ENCODE peak calls at places on chromosome 20, in five cellular contexts. One of them, this sample, is unnamed. For H3K36me3, the result is how much of the 10 kb centered on the place peaks cover.

GRCh38 chr20:3071610-3072529 is at the start of gene OXT:
- DNase-seq in bronchial epithelial cell: no peak
- DNase-seq in cardiac muscle cell: peak
- DNase-seq in vagina: no peak
- DNase-seq in neural progenitor cell: peak
- DNase-seq in this sample: no peak

GRCh38 chr20:10065154-10065833 is 30.5 kb downstream of the ANKEF1 start:
- DNase-seq in neural progenitor cell: no peak
- DNase-seq in cardiac muscle cell: no peak
- DNase-seq in bronchial epithelial cell: peak
- DNase-seq in vagina: no peak
- DNase-seq in this sample: no peak

GRCh38 chr20:41344477-41344876 is 3.9 kb downstream of the LPIN3 start:
- DNase-seq in bronchial epithelial cell: peak
- DNase-seq in neural progenitor cell: no peak
- DNase-seq in cardiac muscle cell: no peak
- DNase-seq in vagina: no peak
- DNase-seq in this sample: no peak

GRCh38 chr20:45489083-45489531 is 19.6 kb downstream of the WFDC2 start:
- DNase-seq in cardiac muscle cell: no peak
- DNase-seq in neural progenitor cell: no peak
- DNase-seq in vagina: no peak
- DNase-seq in bronchial epithelial cell: peak
- DNase-seq in this sample: no peak

GRCh38 chr20:17227199-17227535 is 327 bp downstream of the PCSK2 start:
- DNase-seq in cardiac muscle cell: no peak
- DNase-seq in bronchial epithelial cell: no peak
- DNase-seq in vagina: no peak
- DNase-seq in neural progenitor cell: no peak
- DNase-seq in this sample: no peak

GRCh38 chr20:24160563-24161355 is 172.2 kb upstream of the GGTLC1 start:
- DNase-seq in neural progenitor cell: peak
- DNase-seq in bronchial epithelial cell: peak
- DNase-seq in cardiac muscle cell: peak
- DNase-seq in vagina: no peak
- DNase-seq in this sample: peak

GRCh38 chr20:38663660-38664059 is 60.6 kb upstream of the SLC32A1 start:
- DNase-seq in vagina: no peak
- DNase-seq in bronchial epithelial cell: no peak
- DNase-seq in cardiac muscle cell: no peak
- DNase-seq in neural progenitor cell: no peak
- DNase-seq in this sample: no peak

GRCh38 chr20:17885544-17885943 is 83.0 kb downstream of the SNX5 start:
- DNase-seq in neural progenitor cell: no peak
- DNase-seq in cardiac muscle cell: peak
- DNase-seq in vagina: no peak
- DNase-seq in bronchial epithelial cell: no peak
- DNase-seq in this sample: no peak

GRCh38 chr20:38141154-38141888 is 23.7 kb downstream of the TGM2 start:
- DNase-seq in vagina: no peak
- DNase-seq in cardiac muscle cell: no peak
- DNase-seq in neural progenitor cell: no peak
- DNase-seq in bronchial epithelial cell: no peak
- DNase-seq in this sample: no peak

GRCh38 chr20:6575912-6576391 is 191.5 kb upstream of the BMP2 start:
- DNase-seq in cardiac muscle cell: peak
- DNase-seq in bronchial epithelial cell: peak
- DNase-seq in neural progenitor cell: no peak
- DNase-seq in vagina: no peak
- DNase-seq in this sample: no peak

GRCh38 chr20:16312998-16313397 is 260.2 kb downstream of the KIF16B start:
- DNase-seq in vagina: no peak
- DNase-seq in cardiac muscle cell: no peak
- DNase-seq in neural progenitor cell: no peak
- DNase-seq in bronchial epithelial cell: no peak
- DNase-seq in this sample: no peak

GRCh38 chr20:2402271-2402980 is 21.7 kb downstream of the TGM6 start:
- DNase-seq in neural progenitor cell: peak
- DNase-seq in cardiac muscle cell: peak
- DNase-seq in vagina: no peak
- DNase-seq in bronchial epithelial cell: peak
- DNase-seq in this sample: peak

GRCh38 chr20:1819311-1820136 is 75.7 kb upstream of the SIRPA start:
- DNase-seq in vagina: no peak
- DNase-seq in neural progenitor cell: no peak
- DNase-seq in cardiac muscle cell: no peak
- DNase-seq in bronchial epithelial cell: no peak
- DNase-seq in this sample: no peak

GRCh38 chr20:8602389-8603116 is 466.3 kb upstream of the PLCB4 start:
- DNase-seq in bronchial epithelial cell: no peak
- DNase-seq in neural progenitor cell: no peak
- DNase-seq in vagina: no peak
- DNase-seq in cardiac muscle cell: peak
- DNase-seq in this sample: no peak

GRCh38 chr20:5786930-5787826 is 37.0 kb downstream of the SHLD1 start:
- DNase-seq in neural progenitor cell: no peak
- DNase-seq in bronchial epithelial cell: peak
- DNase-seq in vagina: no peak
- DNase-seq in cardiac muscle cell: peak
- DNase-seq in this sample: no peak

GRCh38 chr20:23361108-23361650 is 803 bp upstream of the GZF1 start:
- DNase-seq in neural progenitor cell: no peak
- DNase-seq in vagina: no peak
- DNase-seq in cardiac muscle cell: peak
- DNase-seq in bronchial epithelial cell: peak
- DNase-seq in this sample: no peak

GRCh38 chr20:63409066-63409833 is 48.1 kb upstream of the CHRNA4 start:
- DNase-seq in neural progenitor cell: no peak
- DNase-seq in bronchial epithelial cell: no peak
- DNase-seq in cardiac muscle cell: no peak
- DNase-seq in vagina: no peak
- DNase-seq in this sample: no peak

GRCh38 chr20:46130534-46130933 is 12.4 kb downstream of the CD40 start:
- DNase-seq in neural progenitor cell: no peak
- DNase-seq in bronchial epithelial cell: no peak
- DNase-seq in cardiac muscle cell: no peak
- DNase-seq in vagina: no peak
- DNase-seq in this sample: no peak

GRCh38 chr20:33532753-33533459 is 43.0 kb downstream of the CBFA2T2 start:
- DNase-seq in neural progenitor cell: no peak
- DNase-seq in cardiac muscle cell: peak
- DNase-seq in bronchial epithelial cell: no peak
- DNase-seq in vagina: no peak
- DNase-seq in this sample: no peak

GRCh38 chr20:53001502-53002301 is 29.5 kb downstream of the TSHZ2 start:
- DNase-seq in vagina: no peak
- DNase-seq in neural progenitor cell: no peak
- DNase-seq in cardiac muscle cell: peak
- DNase-seq in bronchial epithelial cell: no peak
- DNase-seq in this sample: no peak

GRCh38 chr20:14561733-14562132 is 224.3 kb upstream of the FLRT3 start:
- DNase-seq in cardiac muscle cell: peak
- DNase-seq in neural progenitor cell: no peak
- DNase-seq in vagina: no peak
- DNase-seq in bronchial epithelial cell: no peak
- DNase-seq in this sample: no peak

GRCh38 chr20:60121903-60122302 is 163.7 kb downstream of the CDH26 start:
- DNase-seq in cardiac muscle cell: no peak
- DNase-seq in bronchial epithelial cell: no peak
- DNase-seq in neural progenitor cell: no peak
- DNase-seq in vagina: no peak
- DNase-seq in this sample: no peak

GRCh38 chr20:40016884-40017283 is 672.2 kb downstream of the MAFB start:
- DNase-seq in neural progenitor cell: no peak
- DNase-seq in vagina: no peak
- DNase-seq in cardiac muscle cell: no peak
- DNase-seq in bronchial epithelial cell: peak
- DNase-seq in this sample: no peak

GRCh38 chr20:16885746-16886145 is 137.6 kb downstream of the OTOR start:
- DNase-seq in bronchial epithelial cell: no peak
- DNase-seq in vagina: no peak
- DNase-seq in cardiac muscle cell: no peak
- DNase-seq in neural progenitor cell: no peak
- DNase-seq in this sample: no peak

GRCh38 chr20:10673176-10673830 is 496 bp downstream of the JAG1 start:
- DNase-seq in vagina: no peak
- DNase-seq in cardiac muscle cell: peak
- DNase-seq in neural progenitor cell: peak
- DNase-seq in bronchial epithelial cell: no peak
- DNase-seq in this sample: no peak

GRCh38 chr20:47792021-47792618 is 6.8 kb upstream of the SULF2 start:
- DNase-seq in cardiac muscle cell: peak
- DNase-seq in vagina: peak
- DNase-seq in bronchial epithelial cell: peak
- DNase-seq in neural progenitor cell: no peak
- DNase-seq in this sample: peak

GRCh38 chr20:63574156-63574828 is at the start of gene HELZ2:
- DNase-seq in cardiac muscle cell: peak
- DNase-seq in vagina: no peak
- DNase-seq in neural progenitor cell: peak
- DNase-seq in bronchial epithelial cell: peak
- DNase-seq in this sample: no peak

GRCh38 chr20:53623454-53624206 is 30.0 kb upstream of the ZNF217 start:
- DNase-seq in vagina: peak
- DNase-seq in bronchial epithelial cell: peak
- DNase-seq in neural progenitor cell: peak
- DNase-seq in cardiac muscle cell: peak
- DNase-seq in this sample: no peak

GRCh38 chr20:50982372-50982771 is 23.8 kb downstream of the MOCS3 start:
- DNase-seq in bronchial epithelial cell: peak
- DNase-seq in cardiac muscle cell: peak
- DNase-seq in vagina: no peak
- DNase-seq in neural progenitor cell: no peak
- DNase-seq in this sample: peak

GRCh38 chr20:50992733-50993457 is 30.0 kb downstream of the KCNG1 start:
- DNase-seq in vagina: no peak
- DNase-seq in neural progenitor cell: peak
- DNase-seq in cardiac muscle cell: peak
- DNase-seq in bronchial epithelial cell: peak
- DNase-seq in this sample: no peak

GRCh38 chr20:50992336-50992732 is 30.6 kb downstream of the KCNG1 start:
- DNase-seq in bronchial epithelial cell: peak
- DNase-seq in cardiac muscle cell: no peak
- DNase-seq in vagina: no peak
- DNase-seq in neural progenitor cell: no peak
- DNase-seq in this sample: no peak

GRCh38 chr20:50991076-50991475 is 31.8 kb downstream of the KCNG1 start:
- DNase-seq in vagina: no peak
- DNase-seq in cardiac muscle cell: no peak
- DNase-seq in neural progenitor cell: no peak
- DNase-seq in bronchial epithelial cell: peak
- DNase-seq in this sample: no peak

GRCh38 chr20:50987493-50988210 is 29.0 kb downstream of the MOCS3 start:
- DNase-seq in cardiac muscle cell: peak
- DNase-seq in vagina: no peak
- DNase-seq in bronchial epithelial cell: peak
- DNase-seq in neural progenitor cell: peak
- DNase-seq in this sample: peak
- H3K4me3 ChIP-seq in cardiac muscle cell: no peak
- H3K4me3 ChIP-seq in vagina: no peak
- H3K4me3 ChIP-seq in bronchial epithelial cell: no peak
- H3K4me3 ChIP-seq in neural progenitor cell: no peak
- H3K4me3 ChIP-seq in this sample: no peak

GRCh38 chr20:19249515-19249914 is 37.1 kb downstream of the SLC24A3 start:
- DNase-seq in neural progenitor cell: no peak
- DNase-seq in bronchial epithelial cell: peak
- DNase-seq in cardiac muscle cell: peak
- DNase-seq in vagina: no peak
- DNase-seq in this sample: no peak
- TF ChIP-seq CTCF in neural progenitor cell: peak
- TF ChIP-seq CTCF in bronchial epithelial cell: no peak
- TF ChIP-seq CTCF in cardiac muscle cell: no peak
- TF ChIP-seq CTCF in vagina: no peak
- TF ChIP-seq CTCF in this sample: no peak

GRCh38 chr20:62265365-62265764 is 27.0 kb downstream of the OSBPL2 start:
- DNase-seq in neural progenitor cell: no peak
- DNase-seq in cardiac muscle cell: no peak
- DNase-seq in vagina: no peak
- DNase-seq in bronchial epithelial cell: no peak
- DNase-seq in this sample: no peak
- H3K36me3 ChIP-seq in neural progenitor cell: under half
- H3K36me3 ChIP-seq in cardiac muscle cell: under half
- H3K36me3 ChIP-seq in vagina: half or more
- H3K36me3 ChIP-seq in bronchial epithelial cell: under half
- H3K36me3 ChIP-seq in this sample: under half

GRCh38 chr20:36543187-36544133 is 2.1 kb downstream of the MYL9 start:
- DNase-seq in cardiac muscle cell: peak
- DNase-seq in bronchial epithelial cell: no peak
- DNase-seq in vagina: no peak
- DNase-seq in neural progenitor cell: no peak
- DNase-seq in this sample: peak
- H3K4me3 ChIP-seq in cardiac muscle cell: peak
- H3K4me3 ChIP-seq in bronchial epithelial cell: no peak
- H3K4me3 ChIP-seq in vagina: peak
- H3K4me3 ChIP-seq in neural progenitor cell: no peak
- H3K4me3 ChIP-seq in this sample: peak

GRCh38 chr20:58694241-58695083 is 1.9 kb downstream of the NPEPL1 start:
- DNase-seq in bronchial epithelial cell: no peak
- DNase-seq in neural progenitor cell: no peak
- DNase-seq in cardiac muscle cell: no peak
- DNase-seq in vagina: no peak
- DNase-seq in this sample: no peak

GRCh38 chr20:58691773-58692578 is 624 bp upstream of the NPEPL1 start:
- DNase-seq in neural progenitor cell: no peak
- DNase-seq in bronchial epithelial cell: peak
- DNase-seq in cardiac muscle cell: peak
- DNase-seq in vagina: peak
- DNase-seq in this sample: no peak

GRCh38 chr20:58693226-58694006 is 816 bp downstream of the NPEPL1 start:
- DNase-seq in bronchial epithelial cell: no peak
- DNase-seq in vagina: peak
- DNase-seq in neural progenitor cell: peak
- DNase-seq in cardiac muscle cell: no peak
- DNase-seq in this sample: no peak

GRCh38 chr20:58691405-58691772 is 1.2 kb upstream of the NPEPL1 start:
- DNase-seq in bronchial epithelial cell: no peak
- DNase-seq in cardiac muscle cell: peak
- DNase-seq in neural progenitor cell: no peak
- DNase-seq in vagina: no peak
- DNase-seq in this sample: no peak

GRCh38 chr20:58692579-58693225 is at the start of gene NPEPL1:
- DNase-seq in neural progenitor cell: peak
- DNase-seq in bronchial epithelial cell: peak
- DNase-seq in cardiac muscle cell: peak
- DNase-seq in vagina: no peak
- DNase-seq in this sample: no peak
- TF ChIP-seq CTCF in neural progenitor cell: no peak
- TF ChIP-seq CTCF in bronchial epithelial cell: peak
- TF ChIP-seq CTCF in cardiac muscle cell: peak
- TF ChIP-seq CTCF in vagina: no peak
- TF ChIP-seq CTCF in this sample: no peak

DNA sequence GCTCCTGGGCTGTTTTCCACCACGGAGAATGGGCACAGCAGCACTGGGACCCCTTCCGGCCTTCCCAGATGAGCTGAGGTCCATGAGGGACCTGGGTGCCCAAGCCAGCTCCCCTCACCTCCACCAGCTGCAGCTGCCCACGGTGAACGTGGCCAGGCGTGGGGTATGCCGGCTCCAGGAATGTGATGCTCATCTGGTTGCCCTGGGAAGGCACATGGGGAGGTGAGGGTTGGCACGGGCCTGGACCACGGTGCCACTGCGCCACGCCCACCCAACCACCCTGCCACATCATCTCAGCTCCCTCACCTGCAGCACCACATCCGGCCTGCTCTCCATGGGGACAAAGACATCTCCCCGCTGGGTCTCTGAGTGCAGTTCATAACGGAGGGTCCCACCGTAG is 23.8 kb downstream of the ADRM1 start:
- DNase-seq in cardiac muscle cell: no peak
- DNase-seq in bronchial epithelial cell: no peak
- DNase-seq in neural progenitor cell: no peak
- DNase-seq in vagina: no peak
- DNase-seq in this sample: no peak
- H3K36me3 ChIP-seq in cardiac muscle cell: under half
- H3K36me3 ChIP-seq in bronchial epithelial cell: half or more
- H3K36me3 ChIP-seq in neural progenitor cell: under half
- H3K36me3 ChIP-seq in vagina: under half
- H3K36me3 ChIP-seq in this sample: under half

This sample was measured in BJ.